ENCODE peak calls at places on chromosomes 1 and 21, in four cellular contexts. T, E, Y and I are unnamed samples.

GRCh38 chr1:186925881-186926676 is 97.3 kb downstream of the PLA2G4A start:
- DNase-seq in T (no peak), E (no peak), Y (peak; percentile 15), I (peak; percentile 19)

GRCh38 chr1:231035799-231036198 is 4.3 kb downstream of the FAM89A start:
- DNase-seq in T (no peak), E (no peak), Y (no peak), I (no peak)

GRCh38 chr1:59052194-59052593 is 244.7 kb upstream of the FGGY start:
- DNase-seq in T (no peak), E (no peak), Y (no peak), I (no peak)

GRCh38 chr1:67135354-67135753 is 584 bp upstream of the C1orf141 start:
- DNase-seq in T (no peak), E (no peak), Y (peak; percentile 86), I (peak; percentile 88)

GRCh38 chr1:6517435-6517851 is 26.0 kb upstream of the PLEKHG5 start:
- DNase-seq in T (no peak), E (no peak), Y (peak; percentile 38), I (peak; percentile 13)

GRCh38 chr1:30840904-30841598 is 67.5 kb downstream of the SDC3 start:
- DNase-seq in T (peak; percentile 72), E (no peak), Y (peak; percentile 17), I (no peak)

GRCh38 chr1:47650606-47651005 is 212.8 kb downstream of the FOXD2 start:
- DNase-seq in T (no peak), E (no peak), Y (no peak), I (no peak)

GRCh38 chr1:101081496-101082282 is 56.1 kb upstream of the DPH5 start:
- DNase-seq in T (no peak), E (no peak), Y (no peak), I (no peak)

GRCh38 chr21:35024071-35024420 is 25.1 kb downstream of the RUNX1 start:
- DNase-seq in T (no peak), E (no peak), Y (no peak), I (no peak)

GRCh38 chr1:26358411-26359384 is 4.8 kb upstream of the CRYBG2 start:
- DNase-seq in T (no peak), E (peak; percentile 13), Y (no peak), I (peak; percentile 39)

GRCh38 chr1:60727553-60727952 is 354.8 kb upstream of the NFIA start:
- DNase-seq in T (no peak), E (no peak), Y (no peak), I (no peak)

GRCh38 chr1:33370286-33370685 is 49.4 kb upstream of the A3GALT2 start:
- DNase-seq in T (no peak), E (no peak), Y (peak; percentile 77), I (peak; percentile 81)

GRCh38 chr1:202860744-202861419 is 28.1 kb downstream of the RABIF start:
- DNase-seq in T (peak; percentile 85), E (peak; percentile 57), Y (peak; percentile 33), I (peak; percentile 9)

GRCh38 chr21:41712730-41713129 is 54.1 kb downstream of the RIPK4 start:
- DNase-seq in T (no peak), E (no peak), Y (no peak), I (no peak)

GRCh38 chr1:176285996-176286395 is 78.9 kb upstream of the COP1 start:
- DNase-seq in T (no peak), E (no peak), Y (no peak), I (no peak)

GRCh38 chr1:207839083-207839413 is 71.9 kb downstream of the CD34 start:
- DNase-seq in T (no peak), E (no peak), Y (no peak), I (no peak)

GRCh38 chr1:109838838-109839240 is 71.8 kb upstream of the CSF1 start:
- DNase-seq in T (no peak), E (no peak), Y (peak; percentile 77), I (peak; percentile 70)

GRCh38 chr1:6080469-6080868 is 34.8 kb downstream of the KCNAB2 start:
- DNase-seq in T (no peak), E (no peak), Y (no peak), I (no peak)

GRCh38 chr1:208000001-208000400 is 89.1 kb upstream of the CD34 start:
- DNase-seq in T (no peak), E (no peak), Y (no peak), I (no peak)

GRCh38 chr21:35779690-35780570 is 280.4 kb downstream of the SETD4 start:
- DNase-seq in T (no peak), E (no peak), Y (peak; percentile 91), I (peak; percentile 94)

GRCh38 chr1:9385801-9386573 is 93.3 kb downstream of the SPSB1 start:
- DNase-seq in T (no peak), E (no peak), Y (no peak), I (no peak)

GRCh38 chr1:236079703-236080245 is 14.9 kb upstream of the NID1 start:
- DNase-seq in T (no peak), E (no peak), Y (no peak), I (no peak)

GRCh38 chr1:176448340-176448739 is 14.6 kb upstream of the PAPPA2 start:
- DNase-seq in T (no peak), E (no peak), Y (no peak), I (no peak)

GRCh38 chr1:176795929-176796328 is 333.0 kb downstream of the PAPPA2 start:
- DNase-seq in T (no peak), E (no peak), Y (no peak), I (no peak)

GRCh38 chr1:21775985-21776562 is 6.9 kb downstream of the USP48 start:
- DNase-seq in T (no peak), E (no peak), Y (peak; percentile 83), I (no peak)

GRCh38 chr1:3166206-3166918 is 97.4 kb downstream of the PRDM16 start:
- DNase-seq in T (no peak), E (no peak), Y (no peak), I (no peak)

GRCh38 chr1:2045468-2046224 is 4.6 kb upstream of the PRKCZ start:
- DNase-seq in T (no peak), E (no peak), Y (peak; percentile 10), I (no peak)

GRCh38 chr1:204041803-204042505 is 31.0 kb upstream of the SOX13 start:
- DNase-seq in T (no peak), E (no peak), Y (peak; percentile 36), I (no peak)

GRCh38 chr1:76073471-76073870 is 1.1 kb upstream of the ST6GALNAC3 start:
- DNase-seq in T (no peak), E (no peak), Y (peak; percentile 84), I (peak; percentile 78)

GRCh38 chr1:226287587-226287986 is 21.4 kb downstream of the LIN9 start:
- DNase-seq in T (no peak), E (no peak), Y (no peak), I (no peak)

GRCh38 chr1:25476186-25477097 is 45.7 kb downstream of the MACO1 start:
- DNase-seq in T (no peak), E (no peak), Y (no peak), I (no peak)

GRCh38 chr1:95068956-95069710 is 3.6 kb downstream of the ALG14 start:
- DNase-seq in T (no peak), E (no peak), Y (no peak), I (no peak)

GRCh38 chr1:110508038-110508437 is 10.9 kb downstream of the KCNA10 start:
- DNase-seq in T (peak; percentile 44), E (no peak), Y (peak; percentile 9), I (no peak)

GRCh38 chr1:165912638-165913037 is 85.2 kb downstream of the UCK2 start:
- DNase-seq in T (no peak), E (no peak), Y (no peak), I (no peak)

GRCh38 chr1:234214911-234215892 is 158.1 kb upstream of the COA6 start:
- DNase-seq in T (no peak), E (no peak), Y (no peak), I (no peak)

GRCh38 chr1:235984041-235984820 is 80.7 kb downstream of the NID1 start:
- DNase-seq in T (no peak), E (no peak), Y (peak; percentile 90), I (peak; percentile 86)

DNA sequence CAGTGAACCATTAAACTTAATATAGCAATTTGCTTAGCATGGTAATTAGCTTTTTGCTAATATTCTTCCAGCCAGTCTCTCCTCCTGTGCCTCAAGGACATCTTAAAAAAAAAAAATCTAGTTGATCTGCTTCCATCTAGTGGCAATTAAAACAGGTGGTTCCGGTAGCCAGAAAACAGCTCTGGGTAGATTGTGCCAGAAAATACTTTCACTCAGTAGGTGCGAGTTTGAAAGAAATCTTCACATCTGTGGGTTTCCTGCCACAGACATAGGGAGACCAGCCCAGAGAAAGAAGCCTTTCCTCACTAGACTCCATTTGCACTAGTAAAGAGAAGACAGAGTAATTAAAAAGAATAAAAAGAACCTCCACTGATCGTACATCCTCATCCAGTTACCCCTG is 17.1 kb downstream of the SELL start:
- DNase-seq in T (no peak), E (no peak), Y (no peak), I (no peak)
- TF ChIP-seq CTCF in T (no peak), E (peak; percentile 25), Y (no peak), I (no peak)

DNA sequence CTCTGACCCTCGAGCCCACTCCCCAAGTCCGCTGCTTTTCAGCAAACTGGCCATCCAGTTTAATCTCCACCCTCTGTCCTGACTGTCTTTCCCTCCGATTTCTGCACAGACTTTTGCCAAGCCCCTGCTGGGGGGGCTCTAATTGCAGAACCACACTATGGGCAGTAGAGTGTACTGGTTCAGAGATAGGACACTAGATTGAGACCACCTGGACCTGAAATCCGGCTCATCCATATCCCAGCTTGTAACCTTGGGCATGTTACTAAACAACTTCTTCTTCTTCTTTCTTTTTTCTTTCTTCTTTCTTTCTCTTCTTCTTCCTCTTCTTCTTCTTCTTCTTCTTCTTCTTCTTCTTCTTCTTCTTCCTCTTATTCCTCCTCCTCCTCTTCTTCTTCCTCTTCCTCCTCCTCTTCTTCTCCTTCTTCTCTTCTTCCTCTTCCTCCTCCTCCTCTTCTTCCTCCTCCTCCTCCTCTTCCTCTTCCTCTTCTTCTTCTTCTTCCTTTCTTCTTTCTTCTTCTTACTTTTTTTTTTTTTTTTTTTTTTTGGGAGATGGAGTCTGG is 7.7 kb downstream of the LRRC71 start:
- DNase-seq in T (no peak), E (no peak), Y (no peak), I (no peak)
- TF ChIP-seq CTCF in T (no peak), E (peak; percentile 20), Y (no peak), I (peak; percentile 36)

GRCh38 chr1:53590581-53591515 is 131.6 kb downstream of the DMRTB1 start:
- DNase-seq in T (no peak), E (no peak), Y (no peak), I (no peak)

GRCh38 chr1:53592985-53593757 is 134.0 kb downstream of the DMRTB1 start:
- DNase-seq in T (no peak), E (no peak), Y (no peak), I (no peak)

GRCh38 chr1:53593758-53594380 is 134.7 kb downstream of the DMRTB1 start:
- DNase-seq in T (peak; percentile 74), E (no peak), Y (no peak), I (no peak)

GRCh38 chr1:53591924-53592323 is 132.7 kb downstream of the DMRTB1 start:
- DNase-seq in T (no peak), E (no peak), Y (no peak), I (no peak)

DNA sequence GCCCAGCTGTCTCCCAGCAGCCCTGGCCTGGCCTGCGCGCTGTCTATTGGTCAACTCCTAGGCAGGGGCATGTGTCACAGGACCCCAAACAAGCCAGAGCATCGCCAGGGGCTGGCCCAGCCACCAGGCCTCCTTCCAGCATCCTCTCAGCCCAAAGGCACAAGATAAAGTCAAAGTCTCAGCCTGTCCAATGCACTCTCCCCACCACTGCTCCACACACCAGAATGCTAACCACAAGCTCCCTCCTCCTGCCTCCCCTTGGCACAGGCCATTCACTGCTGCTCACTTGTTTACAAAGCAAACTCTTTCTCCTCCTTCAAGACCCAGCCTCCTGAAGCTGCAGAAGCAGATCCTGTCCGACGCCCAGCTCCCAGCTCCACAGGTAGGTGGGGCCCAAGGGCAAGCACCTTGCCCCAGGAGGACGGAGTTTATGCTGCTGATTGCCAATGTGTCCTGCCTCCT is 133.4 kb downstream of the DMRTB1 start:
- DNase-seq in T (no peak), E (no peak), Y (peak; percentile 79), I (peak; percentile 7)
- TF ChIP-seq CTCF in T (no peak), E (no peak), Y (peak; percentile 1), I (no peak)

GRCh38 chr1:91883470-91883869 is 2.5 kb downstream of the TGFBR3 start:
- DNase-seq in T (peak; percentile 23), E (no peak), Y (peak; percentile 62), I (peak; percentile 48)
- TF ChIP-seq CTCF in T (peak; percentile 54), E (peak; percentile 11), Y (peak; percentile 58), I (peak; percentile 77)